ENCODE peak calls at places on chromosomes 16 and 17, in seven cellular contexts. One of them, this sample, is unnamed.

GRCh38 chr17:48567209-48567608 is 10.9 kb downstream of the HOXB4 start:
- DNase-seq in AG04450: no peak
- DNase-seq in HCT116: no peak
- DNase-seq in uterus: no peak
- DNase-seq in IMR-90: no peak
- DNase-seq in stomach: no peak
- DNase-seq in adrenal gland: no peak
- DNase-seq in this sample: no peak

GRCh38 chr17:77228224-77229215 is 87.8 kb downstream of the SEC14L1 start:
- DNase-seq in uterus: no peak
- DNase-seq in stomach: no peak
- DNase-seq in IMR-90: no peak
- DNase-seq in HCT116: no peak
- DNase-seq in AG04450: no peak
- DNase-seq in adrenal gland: no peak
- DNase-seq in this sample: peak; percentile 45

GRCh38 chr17:78368348-78368747 is 8.5 kb upstream of the SOCS3 start:
- DNase-seq in stomach: no peak
- DNase-seq in uterus: no peak
- DNase-seq in adrenal gland: no peak
- DNase-seq in HCT116: no peak
- DNase-seq in AG04450: no peak
- DNase-seq in IMR-90: no peak
- DNase-seq in this sample: no peak

GRCh38 chr17:44076716-44077594 is 6.4 kb downstream of the G6PC3 start:
- DNase-seq in HCT116: no peak
- DNase-seq in IMR-90: no peak
- DNase-seq in stomach: no peak
- DNase-seq in adrenal gland: no peak
- DNase-seq in uterus: no peak
- DNase-seq in AG04450: no peak
- DNase-seq in this sample: no peak

GRCh38 chr16:17921357-17921978 is 415.1 kb downstream of the NPIPA8 start:
- DNase-seq in uterus: no peak
- DNase-seq in HCT116: peak; percentile 48
- DNase-seq in IMR-90: no peak
- DNase-seq in stomach: no peak
- DNase-seq in adrenal gland: peak; percentile 52
- DNase-seq in AG04450: no peak
- DNase-seq in this sample: no peak

GRCh38 chr17:22695228-22695619 is 1002.9 kb downstream of the KCNJ18 start:
- DNase-seq in HCT116: no peak
- DNase-seq in stomach: no peak
- DNase-seq in adrenal gland: no peak
- DNase-seq in IMR-90: no peak
- DNase-seq in AG04450: no peak
- DNase-seq in uterus: no peak
- DNase-seq in this sample: no peak

GRCh38 chr17:50514936-50515702 is 6.9 kb downstream of the MYCBPAP start:
- DNase-seq in stomach: no peak
- DNase-seq in adrenal gland: peak; percentile 77
- DNase-seq in AG04450: no peak
- DNase-seq in HCT116: no peak
- DNase-seq in uterus: no peak
- DNase-seq in IMR-90: no peak
- DNase-seq in this sample: no peak

GRCh38 chr17:79874329-79874981 is 35.2 kb upstream of the CBX4 start:
- DNase-seq in IMR-90: peak; percentile 24
- DNase-seq in stomach: no peak
- DNase-seq in AG04450: no peak
- DNase-seq in uterus: no peak
- DNase-seq in adrenal gland: no peak
- DNase-seq in HCT116: peak; percentile 72
- DNase-seq in this sample: no peak

GRCh38 chr16:7921360-7921759 is 588.7 kb downstream of the RBFOX1 start:
- DNase-seq in uterus: no peak
- DNase-seq in adrenal gland: no peak
- DNase-seq in AG04450: no peak
- DNase-seq in IMR-90: no peak
- DNase-seq in stomach: no peak
- DNase-seq in HCT116: no peak
- DNase-seq in this sample: no peak

GRCh38 chr17:77061711-77062110 is 79.1 kb upstream of the SEC14L1 start:
- DNase-seq in adrenal gland: peak; percentile 27
- DNase-seq in HCT116: no peak
- DNase-seq in uterus: peak; percentile 22
- DNase-seq in AG04450: no peak
- DNase-seq in IMR-90: no peak
- DNase-seq in stomach: no peak
- DNase-seq in this sample: no peak

GRCh38 chr16:29900102-29900887 is at the start of gene ASPHD1:
- DNase-seq in HCT116: peak; percentile 29
- DNase-seq in stomach: peak; percentile 84
- DNase-seq in AG04450: peak; percentile 42
- DNase-seq in IMR-90: peak; percentile 86
- DNase-seq in uterus: peak; percentile 58
- DNase-seq in adrenal gland: peak; percentile 82
- DNase-seq in this sample: peak; percentile 78

GRCh38 chr16:73172621-73173312 is 124.8 kb upstream of the ZFHX3 start:
- DNase-seq in AG04450: peak; percentile 67
- DNase-seq in HCT116: no peak
- DNase-seq in uterus: peak; percentile 90
- DNase-seq in IMR-90: peak; percentile 91
- DNase-seq in stomach: peak; percentile 93
- DNase-seq in adrenal gland: peak; percentile 77
- DNase-seq in this sample: peak; percentile 82

GRCh38 chr16:82263456-82264159 is 93.6 kb upstream of the MPHOSPH6 start:
- DNase-seq in HCT116: peak; percentile 53
- DNase-seq in adrenal gland: peak; percentile 63
- DNase-seq in AG04450: peak; percentile 2
- DNase-seq in stomach: peak; percentile 68
- DNase-seq in IMR-90: peak; percentile 51
- DNase-seq in uterus: peak; percentile 41
- DNase-seq in this sample: peak; percentile 45

GRCh38 chr17:58331815-58332719 is 3.5 kb upstream of the TSPOAP1 start:
- DNase-seq in IMR-90: no peak
- DNase-seq in uterus: no peak
- DNase-seq in HCT116: no peak
- DNase-seq in stomach: peak; percentile 74
- DNase-seq in adrenal gland: peak; percentile 64
- DNase-seq in AG04450: no peak
- DNase-seq in this sample: peak; percentile 91

GRCh38 chr17:60577147-60577925 is 22.7 kb upstream of the PPM1D start:
- DNase-seq in IMR-90: peak; percentile 72
- DNase-seq in HCT116: no peak
- DNase-seq in stomach: no peak
- DNase-seq in adrenal gland: peak; percentile 43
- DNase-seq in AG04450: no peak
- DNase-seq in uterus: peak; percentile 53
- DNase-seq in this sample: peak; percentile 37

GRCh38 chr16:87034317-87034716 is 282.9 kb downstream of the C16orf95 start:
- DNase-seq in stomach: no peak
- DNase-seq in IMR-90: no peak
- DNase-seq in adrenal gland: no peak
- DNase-seq in AG04450: no peak
- DNase-seq in HCT116: no peak
- DNase-seq in uterus: no peak
- DNase-seq in this sample: no peak

GRCh38 chr17:80375186-80375585 is 39.8 kb upstream of the ENDOV start:
- DNase-seq in stomach: no peak
- DNase-seq in HCT116: no peak
- DNase-seq in AG04450: no peak
- DNase-seq in adrenal gland: no peak
- DNase-seq in uterus: no peak
- DNase-seq in IMR-90: no peak
- DNase-seq in this sample: no peak

GRCh38 chr16:48158296-48158695 is 2.5 kb upstream of the ABCC12 start:
- DNase-seq in HCT116: peak; percentile 55
- DNase-seq in AG04450: peak; percentile 15
- DNase-seq in IMR-90: peak; percentile 75
- DNase-seq in adrenal gland: no peak
- DNase-seq in uterus: no peak
- DNase-seq in stomach: no peak
- DNase-seq in this sample: no peak

DNA sequence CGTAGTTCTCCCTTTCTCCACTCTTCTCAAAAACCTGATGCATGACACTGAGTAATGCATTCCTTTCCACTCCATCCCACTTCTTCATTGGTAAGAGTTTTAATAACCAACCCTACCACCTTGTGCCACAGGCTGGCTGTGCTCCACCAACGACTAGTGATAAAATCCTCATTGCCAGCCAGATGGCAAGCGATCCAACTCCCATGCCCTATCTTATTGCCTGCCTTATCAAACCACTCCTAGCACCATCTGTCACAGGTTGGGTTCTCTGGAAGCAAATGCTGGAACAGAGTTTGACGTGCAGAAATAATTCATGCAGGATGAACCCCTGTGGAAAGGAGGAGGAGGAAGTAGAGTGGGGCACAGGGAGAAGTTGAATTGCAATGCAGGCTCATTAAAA is 99.5 kb downstream of the CHD9NB start:
- DNase-seq in uterus: no peak
- DNase-seq in IMR-90: no peak
- DNase-seq in AG04450: no peak
- DNase-seq in HCT116: no peak
- DNase-seq in adrenal gland: no peak
- DNase-seq in stomach: peak; percentile 87
- DNase-seq in this sample: no peak
- H3K4me3 ChIP-seq in uterus: no peak overlapping the region
- H3K4me3 ChIP-seq in IMR-90: no peak overlapping the region
- H3K4me3 ChIP-seq in AG04450: no peak overlapping the region
- H3K4me3 ChIP-seq in HCT116: no peak overlapping the region
- H3K4me3 ChIP-seq in adrenal gland: no peak overlapping the region
- H3K4me3 ChIP-seq in stomach: no peak overlapping the region
- H3K4me3 ChIP-seq in this sample: no peak overlapping the region

GRCh38 chr17:65509032-65509431 is 52.4 kb downstream of the AXIN2 start:
- DNase-seq in AG04450: no peak
- DNase-seq in uterus: no peak
- DNase-seq in stomach: no peak
- DNase-seq in adrenal gland: no peak
- DNase-seq in IMR-90: no peak
- DNase-seq in HCT116: no peak
- DNase-seq in this sample: no peak

GRCh38 chr17:65498831-65499230 is 62.6 kb downstream of the AXIN2 start:
- DNase-seq in IMR-90: no peak
- DNase-seq in uterus: no peak
- DNase-seq in adrenal gland: no peak
- DNase-seq in stomach: no peak
- DNase-seq in AG04450: no peak
- DNase-seq in HCT116: no peak
- DNase-seq in this sample: no peak

GRCh38 chr17:65504141-65504540 is 57.3 kb downstream of the AXIN2 start:
- DNase-seq in AG04450: no peak
- DNase-seq in HCT116: no peak
- DNase-seq in uterus: no peak
- DNase-seq in IMR-90: no peak
- DNase-seq in adrenal gland: no peak
- DNase-seq in stomach: no peak
- DNase-seq in this sample: no peak

GRCh38 chr17:65503557-65503956 is 57.9 kb downstream of the AXIN2 start:
- DNase-seq in adrenal gland: no peak
- DNase-seq in AG04450: no peak
- DNase-seq in IMR-90: no peak
- DNase-seq in stomach: no peak
- DNase-seq in uterus: no peak
- DNase-seq in HCT116: no peak
- DNase-seq in this sample: no peak
- H3K27ac ChIP-seq in adrenal gland: no peak overlapping the region
- H3K27ac ChIP-seq in AG04450: no peak overlapping the region
- H3K27ac ChIP-seq in IMR-90: no peak overlapping the region
- H3K27ac ChIP-seq in stomach: no peak overlapping the region
- H3K27ac ChIP-seq in uterus: no peak overlapping the region
- H3K27ac ChIP-seq in HCT116: no peak overlapping the region
- H3K27ac ChIP-seq in this sample: no peak overlapping the region

DNA sequence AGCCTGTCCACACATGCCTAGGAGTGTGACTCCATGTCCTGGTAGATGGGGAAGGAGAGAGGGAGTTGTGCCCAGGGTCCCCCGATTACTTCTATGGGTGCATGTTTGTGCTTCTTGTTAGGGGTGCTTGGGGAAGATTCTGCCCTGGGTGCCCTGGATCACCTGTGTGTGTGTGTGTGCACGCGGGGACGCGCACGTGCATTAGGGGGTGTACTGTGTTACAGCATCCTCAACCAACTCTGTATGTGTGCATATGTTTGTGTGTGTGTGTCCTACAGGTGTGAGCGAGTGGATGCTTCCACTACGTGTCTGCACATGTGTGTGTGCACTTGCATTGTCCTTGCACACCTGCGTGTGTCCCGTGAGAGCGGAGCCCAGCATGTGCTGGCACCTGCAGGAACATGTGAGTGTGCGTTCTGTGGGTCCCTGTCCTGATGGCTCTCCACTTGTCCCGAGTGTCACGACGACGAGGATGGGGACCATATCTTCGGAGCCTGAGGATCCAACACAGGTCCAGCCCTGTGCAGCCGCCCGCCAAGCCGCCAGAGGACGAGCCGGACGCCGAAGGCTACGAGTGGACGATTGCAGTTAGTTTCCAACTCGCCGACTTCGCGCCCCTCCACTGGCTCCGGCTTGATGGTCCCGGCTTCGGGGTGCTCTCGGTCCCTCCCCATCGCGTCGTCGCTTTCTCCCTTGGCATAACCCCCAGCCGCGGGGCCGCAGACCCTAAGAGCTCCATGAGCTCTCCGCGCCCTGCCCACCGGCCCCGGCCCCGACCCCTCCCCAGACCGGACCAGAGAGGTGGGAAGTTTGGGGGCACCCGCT is 6.0 kb upstream of the TBC1D3B start:
- DNase-seq in IMR-90: no peak
- DNase-seq in stomach: no peak
- DNase-seq in adrenal gland: no peak
- DNase-seq in AG04450: no peak
- DNase-seq in uterus: peak; percentile 11
- DNase-seq in HCT116: no peak
- DNase-seq in this sample: no peak
- TF ChIP-seq CTCF in IMR-90: no peak
- TF ChIP-seq CTCF in stomach: no peak
- TF ChIP-seq CTCF in adrenal gland: no peak
- TF ChIP-seq CTCF in AG04450: peak; percentile 22
- TF ChIP-seq CTCF in uterus: no peak
- TF ChIP-seq CTCF in HCT116: no peak
- TF ChIP-seq CTCF in this sample: no peak

GRCh38 chr17:55741353-55741700 is 9.5 kb upstream of the PCTP start:
- DNase-seq in IMR-90: no peak
- DNase-seq in AG04450: no peak
- DNase-seq in adrenal gland: no peak
- DNase-seq in uterus: no peak
- DNase-seq in stomach: no peak
- DNase-seq in HCT116: no peak
- DNase-seq in this sample: no peak

GRCh38 chr17:55740515-55741352 is 10.1 kb upstream of the PCTP start:
- DNase-seq in AG04450: no peak
- DNase-seq in HCT116: no peak
- DNase-seq in IMR-90: no peak
- DNase-seq in stomach: no peak
- DNase-seq in adrenal gland: no peak
- DNase-seq in uterus: no peak
- DNase-seq in this sample: no peak

GRCh38 chr17:55745258-55745657 is 5.6 kb upstream of the PCTP start:
- DNase-seq in IMR-90: no peak
- DNase-seq in AG04450: no peak
- DNase-seq in adrenal gland: no peak
- DNase-seq in uterus: no peak
- DNase-seq in HCT116: no peak
- DNase-seq in stomach: no peak
- DNase-seq in this sample: no peak

GRCh38 chr17:55742272-55743102 is 8.4 kb upstream of the PCTP start:
- DNase-seq in adrenal gland: no peak
- DNase-seq in IMR-90: no peak
- DNase-seq in AG04450: no peak
- DNase-seq in stomach: no peak
- DNase-seq in HCT116: no peak
- DNase-seq in uterus: no peak
- DNase-seq in this sample: no peak

GRCh38 chr17:55743103-55743679 is 7.7 kb upstream of the PCTP start:
- DNase-seq in IMR-90: no peak
- DNase-seq in HCT116: peak; percentile 85
- DNase-seq in AG04450: no peak
- DNase-seq in stomach: peak; percentile 46
- DNase-seq in adrenal gland: peak; percentile 54
- DNase-seq in uterus: no peak
- DNase-seq in this sample: peak; percentile 21
- H3K4me3 ChIP-seq in IMR-90: no peak overlapping the region
- H3K4me3 ChIP-seq in HCT116: peak overlapping the region; percentile 3
- H3K4me3 ChIP-seq in AG04450: no peak overlapping the region
- H3K4me3 ChIP-seq in stomach: no peak overlapping the region
- H3K4me3 ChIP-seq in adrenal gland: no peak overlapping the region
- H3K4me3 ChIP-seq in uterus: no peak overlapping the region
- H3K4me3 ChIP-seq in this sample: no peak overlapping the region

This sample was measured in heart left ventricle.